ENCODE peak calls at places on chromosomes 16 and 17, in five cellular contexts. C, Q, N, F and K are unnamed samples.
A peak's percentile ranks its signal among the peaks of the same experiment; 100 is the strongest.

GRCh38 chr16:82671743-82672142 is 45.0 kb downstream of the CDH13 start:
- DNase-seq in C (no peak), Q (no peak), N (no peak), F (no peak), K (no peak)

GRCh38 chr17:82545071-82545462 is 25.5 kb downstream of the FOXK2 start:
- DNase-seq in C (no peak), Q (no peak), N (no peak), F (no peak), K (no peak)

GRCh38 chr16:65153365-65154105 is 31.7 kb upstream of the CDH11 start:
- DNase-seq in C (no peak), Q (no peak), N (no peak), F (no peak), K (no peak)

GRCh38 chr17:69117855-69118758 is 23.6 kb downstream of the ABCA6 start:
- DNase-seq in C (no peak), Q (peak; percentile 6), N (no peak), F (no peak), K (no peak)

GRCh38 chr17:36722903-36723263 is 121.5 kb downstream of the MRM1 start:
- DNase-seq in C (no peak), Q (no peak), N (no peak), F (no peak), K (no peak)

GRCh38 chr16:20761175-20761574 is 2.6 kb upstream of the ACSM3 start:
- DNase-seq in C (no peak), Q (no peak), N (no peak), F (no peak), K (no peak)

GRCh38 chr17:27294689-27295630 is 1.0 kb downstream of the WSB1 start:
- DNase-seq in C (peak; percentile 19), Q (peak; percentile 88), N (peak; percentile 61), F (peak; percentile 72), K (peak; percentile 58)

GRCh38 chr16:1002399-1003161 is 21.0 kb downstream of the SOX8 start:
- DNase-seq in C (no peak), Q (peak; percentile 6), N (peak; percentile 63), F (peak; percentile 84), K (no peak)

GRCh38 chr17:74219576-74220133 is 6.3 kb downstream of the TTYH2 start:
- DNase-seq in C (no peak), Q (no peak), N (no peak), F (no peak), K (no peak)

GRCh38 chr16:49281843-49282642 is 405 bp upstream of the CBLN1 start:
- DNase-seq in C (no peak), Q (peak; percentile 82), N (peak; percentile 77), F (no peak), K (no peak)

GRCh38 chr16:24045641-24046040 is 209.9 kb downstream of the PRKCB start:
- DNase-seq in C (no peak), Q (peak; percentile 3), N (no peak), F (no peak), K (no peak)

GRCh38 chr17:14604920-14605599 is 304.2 kb downstream of the HS3ST3B1 start:
- DNase-seq in C (no peak), Q (no peak), N (no peak), F (no peak), K (no peak)

GRCh38 chr17:3935825-3936355 is 19.6 kb upstream of the P2RX1 start:
- DNase-seq in C (no peak), Q (peak; percentile 69), N (no peak), F (no peak), K (no peak)

GRCh38 chr16:69859105-69859969 is 91.8 kb upstream of the CLEC18A start:
- DNase-seq in C (no peak), Q (peak; percentile 55), N (peak; percentile 44), F (no peak), K (no peak)

GRCh38 chr16:3689731-3690130 is 27.6 kb downstream of the TRAP1 start:
- DNase-seq in C (no peak), Q (no peak), N (no peak), F (no peak), K (no peak)

GRCh38 chr16:54748611-54749190 is 182.0 kb upstream of the IRX5 start:
- DNase-seq in C (no peak), Q (peak; percentile 2), N (no peak), F (no peak), K (no peak)

GRCh38 chr17:47325176-47325575 is 1.4 kb downstream of the EFCAB13 start:
- DNase-seq in C (no peak), Q (peak; percentile 41), N (no peak), F (no peak), K (no peak)

GRCh38 chr17:14281530-14281929 is 19.4 kb upstream of the HS3ST3B1 start:
- DNase-seq in C (no peak), Q (no peak), N (no peak), F (no peak), K (no peak)

GRCh38 chr16:59296002-59296401 is 561.9 kb upstream of the GOT2 start:
- DNase-seq in C (no peak), Q (no peak), N (no peak), F (no peak), K (no peak)

GRCh38 chr17:20271016-20271610 is 196.2 kb downstream of the LGALS9B start:
- DNase-seq in C (no peak), Q (no peak), N (no peak), F (no peak), K (no peak)

GRCh38 chr16:84922351-84923135 is 88.8 kb downstream of the ZDHHC7 start:
- DNase-seq in C (no peak), Q (no peak), N (peak; percentile 45), F (no peak), K (no peak)

GRCh38 chr17:40536731-40537171 is 28.5 kb downstream of the CCR7 start:
- DNase-seq in C (no peak), Q (peak; percentile 58), N (no peak), F (no peak), K (no peak)